ENCODE peak calls at places on chromosomes 4 and X, in nine cellular contexts. X, R, H, Q, I, M, P, V and L are unnamed samples. For H3K4me1 and H3K27me3, the result is how much of the 10 kb centered on the place peaks cover.

GRCh38 chr4:31649878-31650277 is 929.7 kb downstream of the PCDH7 start:
- DNase-seq in P (no peak), V (no peak), I (no peak), H (no peak), R (no peak), M (no peak), Q (no peak), X (no peak), L (no peak)

GRCh38 chr4:183721207-183722081 is 62.4 kb downstream of the TRAPPC11 start:
- DNase-seq in V (peak), P (peak), I (no peak), Q (peak), M (peak), H (peak), R (peak), X (peak), L (peak)

GRCh38 chrX:63032811-63033210 is 318.3 kb downstream of the SPIN4 start:
- DNase-seq in H (no peak), X (no peak), P (no peak), I (no peak), V (no peak), Q (no peak), M (no peak), R (no peak), L (no peak)

GRCh38 chr4:15753786-15754185 is 24.3 kb upstream of the CD38 start:
- DNase-seq in M (no peak), I (no peak), V (no peak), R (no peak), H (no peak), Q (no peak), X (peak), P (no peak), L (no peak)

GRCh38 chrX:50108264-50108663 is 92.5 kb downstream of the AKAP4 start:
- DNase-seq in H (no peak), R (no peak), I (no peak), X (no peak), V (no peak), Q (no peak), P (no peak), M (no peak), L (no peak)

GRCh38 chr4:87529187-87529586 is at the start of gene SPARCL1:
- DNase-seq in H (no peak), Q (no peak), I (peak), X (no peak), R (no peak), P (no peak), M (peak), V (peak), L (peak)

GRCh38 chr4:17189322-17189721 is 290.9 kb upstream of the LDB2 start:
- DNase-seq in V (no peak), I (no peak), P (no peak), M (no peak), Q (no peak), H (peak), X (no peak), R (no peak), L (peak)

GRCh38 chr4:164138521-164138920 is 615.4 kb upstream of the SMIM31 start:
- DNase-seq in I (no peak), Q (no peak), M (no peak), X (no peak), V (no peak), R (no peak), H (no peak), P (no peak), L (no peak)

GRCh38 chr4:1762264-1763010 is 30.7 kb upstream of the FGFR3 start:
- DNase-seq in M (no peak), X (no peak), P (no peak), R (no peak), I (no peak), H (no peak), V (no peak), Q (no peak), L (no peak)

GRCh38 chrX:152819732-152820131 is 10.8 kb downstream of the CETN2 start:
- DNase-seq in H (peak), M (no peak), R (no peak), X (no peak), P (no peak), V (no peak), I (no peak), Q (no peak), L (peak)

GRCh38 chrX:81174286-81174685 is 27.4 kb downstream of the HMGN5 start:
- DNase-seq in X (no peak), R (no peak), V (peak), P (no peak), M (no peak), Q (no peak), I (no peak), H (peak), L (peak)

GRCh38 chrX:44874481-44875184 is 1.6 kb downstream of the KDM6A start:
- DNase-seq in Q (no peak), I (peak), M (no peak), R (peak), X (no peak), P (peak), V (peak), H (peak), L (peak)

GRCh38 chr4:120839974-120840751 is 82.4 kb downstream of the PRDM5 start:
- DNase-seq in X (no peak), I (no peak), P (no peak), Q (no peak), R (no peak), M (peak), H (no peak), V (no peak), L (no peak)

GRCh38 chr4:71732706-71733105 is 51.2 kb downstream of the GC start:
- DNase-seq in Q (no peak), M (no peak), V (peak), I (no peak), H (peak), X (no peak), R (no peak), P (no peak), L (peak)

GRCh38 chrX:88865634-88866033 is 118.6 kb downstream of the CPXCR1 start:
- DNase-seq in H (no peak), I (no peak), M (no peak), R (no peak), Q (no peak), P (no peak), V (no peak), X (no peak), L (no peak)

GRCh38 chr4:57148831-57149230 is 38.6 kb upstream of the IGFBP7 start:
- DNase-seq in M (no peak), Q (no peak), X (no peak), V (no peak), R (no peak), I (no peak), P (no peak), H (peak), L (no peak)

GRCh38 chr4:677431-678293 is 3.3 kb downstream of the MYL5 start:
- DNase-seq in X (no peak), Q (no peak), M (no peak), I (no peak), V (no peak), R (no peak), H (peak), P (no peak), L (no peak)

GRCh38 chrX:2187352-2188115 is 313.2 kb downstream of the DHRSX start:
- DNase-seq in H (no peak), V (no peak), X (no peak), P (no peak), R (no peak), I (no peak), Q (no peak), M (no peak), L (no peak)

GRCh38 chrX:2188316-2188715 is 312.5 kb downstream of the DHRSX start:
- DNase-seq in I (no peak), X (no peak), M (no peak), P (no peak), H (no peak), V (peak), Q (no peak), R (no peak), L (peak)

GRCh38 chrX:2184089-2184488 is 316.7 kb downstream of the DHRSX start:
- DNase-seq in Q (no peak), I (no peak), R (no peak), X (no peak), V (no peak), H (no peak), M (no peak), P (no peak), L (no peak)

GRCh38 chrX:2185341-2186082 is 315.3 kb downstream of the DHRSX start:
- DNase-seq in V (no peak), Q (no peak), X (no peak), H (no peak), M (no peak), R (no peak), I (no peak), P (no peak), L (no peak)

DNA sequence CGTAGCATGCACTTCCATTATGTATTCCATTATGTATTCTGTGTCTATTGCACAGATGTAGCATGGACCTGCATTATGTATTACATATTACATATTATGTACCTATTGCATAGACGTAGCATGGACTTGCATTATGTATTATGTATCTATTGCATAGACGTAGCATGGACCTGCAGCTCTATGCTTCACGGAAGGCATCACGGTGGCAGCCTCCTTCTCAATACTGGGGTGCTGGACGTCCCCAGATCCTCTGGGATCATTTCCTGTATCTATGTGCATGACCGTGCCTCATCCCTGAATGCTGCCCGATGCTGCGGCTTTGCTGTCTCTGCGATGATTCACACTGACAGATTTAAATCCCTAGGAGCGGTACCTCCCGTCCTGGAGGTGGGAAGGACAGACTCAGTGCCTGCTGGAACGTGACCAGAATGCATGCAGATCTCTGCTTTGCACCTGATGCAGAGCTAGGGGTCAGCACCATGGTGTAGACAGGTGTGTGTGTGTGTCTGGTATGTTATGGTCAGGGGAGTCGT is 317.5 kb downstream of the DHRSX start:
- DNase-seq in I (no peak), M (no peak), X (no peak), H (no peak), R (no peak), P (no peak), Q (no peak), V (peak), L (no peak)
- H3K4me3 ChIP-seq in I (no peak), M (no peak), X (no peak), H (no peak), R (no peak), P (no peak), Q (no peak), V (no peak), L (no peak)

GRCh38 chr4:153439831-153440230 is 26.3 kb upstream of the TMEM131L start:
- DNase-seq in V (no peak), P (no peak), Q (no peak), I (no peak), R (no peak), M (no peak), X (no peak), H (no peak), L (no peak)
- H3K4me1 ChIP-seq in V (under half), P (under half), Q (under half), I (under half), R (under half), M (under half), X (under half), H (under half), L (under half)

GRCh38 chrX:108068121-108068520 is 23.2 kb downstream of the PSMD10 start:
- DNase-seq in M (no peak), I (no peak), Q (no peak), V (no peak), R (no peak), X (no peak), H (no peak), P (no peak), L (no peak)

GRCh38 chrX:108064613-108065012 is 19.7 kb downstream of the VSIG1 start:
- DNase-seq in I (no peak), V (no peak), M (no peak), Q (no peak), X (no peak), R (no peak), H (no peak), P (no peak), L (no peak)

GRCh38 chrX:108064001-108064400 is 19.1 kb downstream of the VSIG1 start:
- DNase-seq in I (no peak), P (no peak), R (no peak), H (no peak), Q (no peak), M (no peak), X (no peak), V (no peak), L (no peak)
- H3K27me3 ChIP-seq in I (under half), P (under half), R (under half), H (under half), Q (under half), M (under half), X (under half), V (under half), L (under half)

DNA sequence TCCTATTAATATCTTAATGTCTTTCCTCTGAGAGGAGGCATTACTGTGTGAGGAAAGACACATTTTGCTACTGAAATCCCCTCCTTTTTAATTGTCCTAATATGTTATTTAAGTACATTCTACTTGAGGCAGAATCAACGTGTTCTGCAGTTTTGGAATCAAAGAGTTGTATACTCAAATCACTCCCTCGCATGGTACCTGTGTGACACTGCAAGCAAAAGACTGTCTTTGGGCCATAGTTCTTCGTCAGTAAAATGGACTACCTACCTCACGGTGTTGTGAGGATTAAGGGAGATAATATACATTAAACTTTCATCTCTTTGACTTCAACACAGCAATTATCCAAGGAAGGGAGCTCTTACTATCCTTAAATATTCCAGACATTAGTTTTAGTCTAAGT is 61.5 kb downstream of the TIGD2 start:
- DNase-seq in V (peak), R (no peak), P (no peak), M (no peak), H (no peak), I (no peak), X (no peak), Q (no peak), L (no peak)
- H3K4me3 ChIP-seq in V (no peak), R (no peak), P (no peak), M (no peak), H (no peak), I (no peak), X (no peak), Q (no peak), L (no peak)

DNA sequence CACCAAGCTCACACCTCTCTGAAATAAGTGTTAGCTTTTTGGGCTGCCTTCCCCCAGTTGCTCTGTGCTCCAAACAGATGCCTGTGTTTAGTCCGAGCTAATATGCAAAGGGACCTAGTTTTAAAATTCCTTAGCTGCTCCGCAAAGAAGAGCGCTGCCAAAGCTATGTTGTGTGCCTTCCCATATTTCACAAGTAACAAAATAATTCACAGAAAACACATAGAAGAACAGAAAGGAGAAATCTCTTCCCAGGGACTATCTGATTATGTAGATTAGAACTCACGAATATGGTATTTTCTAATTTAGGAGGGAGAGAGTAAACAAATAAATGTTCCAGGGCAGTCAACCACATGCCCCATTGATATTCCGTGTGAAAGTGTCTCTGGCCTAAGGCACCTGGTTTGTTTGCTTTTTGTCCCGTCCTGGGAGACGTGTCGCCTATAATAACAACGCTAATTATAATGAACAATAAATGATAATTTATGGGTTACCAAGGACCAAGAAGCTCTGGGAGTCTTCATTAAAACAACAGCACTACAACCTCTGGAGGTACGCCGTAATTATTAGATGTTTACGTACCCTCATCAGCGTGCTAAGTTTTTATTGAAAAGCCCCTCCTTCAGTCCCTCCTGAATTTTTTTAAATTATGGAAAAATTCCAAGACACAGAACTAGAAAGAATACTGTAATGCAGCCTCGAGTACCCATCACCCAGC is 1.2 kb upstream of the CCNG2 start:
- DNase-seq in H (no peak), M (no peak), V (peak), P (no peak), X (no peak), I (no peak), R (no peak), Q (no peak), L (no peak)
- H3K4me1 ChIP-seq in H (under half), M (under half), V (under half), P (under half), X (under half), I (under half), R (under half), Q (under half), L (under half)